ENCODE peak calls at places on chromosomes 2 and 18, in eight cellular contexts. R, J, W, M, Z, S, D and U are unnamed samples.
A peak's percentile ranks its signal among the peaks of the same experiment; 100 is the strongest.

GRCh38 chr18:13246591-13246990 is 28.0 kb downstream of the LDLRAD4 start:
- DNase-seq in R (no peak), J (no peak), W (no peak), M (no peak), Z (no peak), S (no peak), D (no peak), U (no peak)

GRCh38 chr2:216713691-216714411 is 18.5 kb upstream of the IGFBP5 start:
- DNase-seq in R (no peak), J (no peak), W (no peak), M (no peak), Z (peak; percentile 67), S (peak; percentile 92), D (no peak), U (no peak)

GRCh38 chr2:24994325-24994724 is 22.6 kb upstream of the DNAJC27 start:
- DNase-seq in R (no peak), J (no peak), W (no peak), M (no peak), Z (no peak), S (no peak), D (no peak), U (no peak)

GRCh38 chr2:232432598-232433184 is 23.3 kb upstream of the ALPI start:
- DNase-seq in R (no peak), J (no peak), W (no peak), M (peak; percentile 23), Z (no peak), S (no peak), D (no peak), U (no peak)

GRCh38 chr2:145593991-145594702 is 1074.2 kb upstream of the ZEB2 start:
- DNase-seq in R (no peak), J (no peak), W (no peak), M (no peak), Z (no peak), S (peak; percentile 39), D (no peak), U (no peak)

GRCh38 chr2:46171441-46171953 is 125.7 kb upstream of the EPAS1 start:
- DNase-seq in R (no peak), J (no peak), W (no peak), M (peak; percentile 28), Z (no peak), S (peak; percentile 67), D (no peak), U (no peak)

GRCh38 chr18:55903911-55904310 is 315.9 kb upstream of the TCF4 start:
- DNase-seq in R (no peak), J (no peak), W (no peak), M (no peak), Z (no peak), S (no peak), D (no peak), U (no peak)

GRCh38 chr2:106107509-106108131 is 86.5 kb downstream of the UXS1 start:
- DNase-seq in R (peak; percentile 59), J (no peak), W (no peak), M (no peak), Z (no peak), S (peak; percentile 81), D (no peak), U (no peak)